ENCODE peak calls at places on chromosomes 13 and 19, in nine cellular contexts. One of them, this sample, is unnamed.

GRCh38 chr13:20188649-20189553 is 3.8 kb downstream of the GJB2 start:
- DNase-seq in CD4-positive, alpha-beta T cell: no peak
- DNase-seq in stomach: no peak
- DNase-seq in AG09319: no peak
- DNase-seq in psoas muscle: no peak
- DNase-seq in brain microvascular endothelial cell: no peak
- DNase-seq in fibroblast of the aortic adventitia: no peak
- DNase-seq in AG04450: no peak
- DNase-seq in CD8-positive, alpha-beta T cell: no peak
- DNase-seq in this sample: no peak

GRCh38 chr13:109211616-109212015 is 574.8 kb downstream of the IRS2 start:
- DNase-seq in CD4-positive, alpha-beta T cell: no peak
- DNase-seq in stomach: no peak
- DNase-seq in AG09319: no peak
- DNase-seq in psoas muscle: no peak
- DNase-seq in brain microvascular endothelial cell: peak
- DNase-seq in fibroblast of the aortic adventitia: no peak
- DNase-seq in AG04450: no peak
- DNase-seq in CD8-positive, alpha-beta T cell: no peak
- DNase-seq in this sample: no peak

GRCh38 chr19:48258350-48258749 is 2.6 kb upstream of the CARD8 start:
- DNase-seq in CD4-positive, alpha-beta T cell: peak
- DNase-seq in stomach: no peak
- DNase-seq in AG09319: no peak
- DNase-seq in psoas muscle: no peak
- DNase-seq in brain microvascular endothelial cell: no peak
- DNase-seq in fibroblast of the aortic adventitia: peak
- DNase-seq in AG04450: no peak
- DNase-seq in CD8-positive, alpha-beta T cell: no peak
- DNase-seq in this sample: no peak

GRCh38 chr13:34201050-34201913 is 383.3 kb downstream of the RFC3 start:
- DNase-seq in CD4-positive, alpha-beta T cell: no peak
- DNase-seq in stomach: no peak
- DNase-seq in AG09319: peak
- DNase-seq in psoas muscle: no peak
- DNase-seq in brain microvascular endothelial cell: peak
- DNase-seq in fibroblast of the aortic adventitia: peak
- DNase-seq in AG04450: peak
- DNase-seq in CD8-positive, alpha-beta T cell: no peak
- DNase-seq in this sample: no peak

GRCh38 chr19:18254546-18255500 is 19.4 kb downstream of the IQCN start:
- DNase-seq in CD4-positive, alpha-beta T cell: no peak
- DNase-seq in stomach: peak
- DNase-seq in AG09319: no peak
- DNase-seq in psoas muscle: no peak
- DNase-seq in brain microvascular endothelial cell: no peak
- DNase-seq in fibroblast of the aortic adventitia: no peak
- DNase-seq in AG04450: no peak
- DNase-seq in CD8-positive, alpha-beta T cell: no peak
- DNase-seq in this sample: no peak

GRCh38 chr13:24670927-24671326 is 9.3 kb upstream of the ATP12A start:
- DNase-seq in CD4-positive, alpha-beta T cell: no peak
- DNase-seq in stomach: no peak
- DNase-seq in AG09319: no peak
- DNase-seq in psoas muscle: no peak
- DNase-seq in brain microvascular endothelial cell: peak
- DNase-seq in fibroblast of the aortic adventitia: peak
- DNase-seq in AG04450: no peak
- DNase-seq in CD8-positive, alpha-beta T cell: no peak
- DNase-seq in this sample: no peak

GRCh38 chr13:43805681-43806128 is 18.9 kb upstream of the ENOX1 start:
- DNase-seq in CD4-positive, alpha-beta T cell: no peak
- DNase-seq in stomach: no peak
- DNase-seq in AG09319: no peak
- DNase-seq in psoas muscle: no peak
- DNase-seq in brain microvascular endothelial cell: peak
- DNase-seq in fibroblast of the aortic adventitia: no peak
- DNase-seq in AG04450: no peak
- DNase-seq in CD8-positive, alpha-beta T cell: no peak
- DNase-seq in this sample: no peak

GRCh38 chr19:8489591-8490394 is 12.6 kb downstream of the PRAM1 start:
- DNase-seq in CD4-positive, alpha-beta T cell: no peak
- DNase-seq in stomach: no peak
- DNase-seq in AG09319: no peak
- DNase-seq in psoas muscle: no peak
- DNase-seq in brain microvascular endothelial cell: no peak
- DNase-seq in fibroblast of the aortic adventitia: no peak
- DNase-seq in AG04450: no peak
- DNase-seq in CD8-positive, alpha-beta T cell: no peak
- DNase-seq in this sample: no peak

GRCh38 chr19:13079542-13079986 is 23.1 kb downstream of the LYL1 start:
- DNase-seq in CD4-positive, alpha-beta T cell: no peak
- DNase-seq in stomach: peak
- DNase-seq in AG09319: peak
- DNase-seq in psoas muscle: peak
- DNase-seq in brain microvascular endothelial cell: no peak
- DNase-seq in fibroblast of the aortic adventitia: peak
- DNase-seq in AG04450: no peak
- DNase-seq in CD8-positive, alpha-beta T cell: no peak
- DNase-seq in this sample: no peak

GRCh38 chr13:94886191-94886590 is 173.8 kb upstream of the SOX21 start:
- DNase-seq in CD4-positive, alpha-beta T cell: no peak
- DNase-seq in stomach: no peak
- DNase-seq in AG09319: no peak
- DNase-seq in psoas muscle: no peak
- DNase-seq in brain microvascular endothelial cell: peak
- DNase-seq in fibroblast of the aortic adventitia: peak
- DNase-seq in AG04450: no peak
- DNase-seq in CD8-positive, alpha-beta T cell: no peak
- DNase-seq in this sample: no peak

GRCh38 chr19:369256-369655 is 24.7 kb upstream of the MIER2 start:
- DNase-seq in CD4-positive, alpha-beta T cell: no peak
- DNase-seq in stomach: no peak
- DNase-seq in AG09319: no peak
- DNase-seq in psoas muscle: no peak
- DNase-seq in brain microvascular endothelial cell: no peak
- DNase-seq in fibroblast of the aortic adventitia: no peak
- DNase-seq in AG04450: no peak
- DNase-seq in CD8-positive, alpha-beta T cell: no peak
- DNase-seq in this sample: no peak

GRCh38 chr13:97307882-97308624 is 85.9 kb downstream of the MBNL2 start:
- DNase-seq in CD4-positive, alpha-beta T cell: no peak
- DNase-seq in stomach: no peak
- DNase-seq in AG09319: no peak
- DNase-seq in psoas muscle: no peak
- DNase-seq in brain microvascular endothelial cell: peak
- DNase-seq in fibroblast of the aortic adventitia: peak
- DNase-seq in AG04450: no peak
- DNase-seq in CD8-positive, alpha-beta T cell: no peak
- DNase-seq in this sample: no peak

GRCh38 chr13:99268822-99269221 is 10.6 kb upstream of the GPR18 start:
- DNase-seq in CD4-positive, alpha-beta T cell: no peak
- DNase-seq in stomach: no peak
- DNase-seq in AG09319: no peak
- DNase-seq in psoas muscle: no peak
- DNase-seq in brain microvascular endothelial cell: no peak
- DNase-seq in fibroblast of the aortic adventitia: no peak
- DNase-seq in AG04450: no peak
- DNase-seq in CD8-positive, alpha-beta T cell: no peak
- DNase-seq in this sample: no peak

GRCh38 chr13:27830010-27830409 is 37.7 kb downstream of the GSX1 start:
- DNase-seq in CD4-positive, alpha-beta T cell: peak
- DNase-seq in stomach: peak
- DNase-seq in AG09319: no peak
- DNase-seq in psoas muscle: peak
- DNase-seq in brain microvascular endothelial cell: no peak
- DNase-seq in fibroblast of the aortic adventitia: peak
- DNase-seq in AG04450: no peak
- DNase-seq in CD8-positive, alpha-beta T cell: peak
- DNase-seq in this sample: peak

GRCh38 chr19:6270076-6270745 is 9.6 kb downstream of the MLLT1 start:
- DNase-seq in CD4-positive, alpha-beta T cell: no peak
- DNase-seq in stomach: no peak
- DNase-seq in AG09319: no peak
- DNase-seq in psoas muscle: no peak
- DNase-seq in brain microvascular endothelial cell: no peak
- DNase-seq in fibroblast of the aortic adventitia: no peak
- DNase-seq in AG04450: no peak
- DNase-seq in CD8-positive, alpha-beta T cell: no peak
- DNase-seq in this sample: no peak

GRCh38 chr19:15418112-15418587 is 638 bp downstream of the AKAP8L start:
- DNase-seq in CD4-positive, alpha-beta T cell: no peak
- DNase-seq in stomach: no peak
- DNase-seq in AG09319: peak
- DNase-seq in psoas muscle: no peak
- DNase-seq in brain microvascular endothelial cell: peak
- DNase-seq in fibroblast of the aortic adventitia: peak
- DNase-seq in AG04450: no peak
- DNase-seq in CD8-positive, alpha-beta T cell: no peak
- DNase-seq in this sample: no peak

GRCh38 chr13:65054277-65054676 is 2175.9 kb downstream of the PCDH9 start:
- DNase-seq in CD4-positive, alpha-beta T cell: no peak
- DNase-seq in stomach: no peak
- DNase-seq in AG09319: no peak
- DNase-seq in psoas muscle: no peak
- DNase-seq in brain microvascular endothelial cell: no peak
- DNase-seq in fibroblast of the aortic adventitia: no peak
- DNase-seq in AG04450: no peak
- DNase-seq in CD8-positive, alpha-beta T cell: no peak
- DNase-seq in this sample: no peak

GRCh38 chr19:821976-822773 is 420 bp upstream of the PLPPR3 start:
- DNase-seq in CD4-positive, alpha-beta T cell: no peak
- DNase-seq in stomach: no peak
- DNase-seq in AG09319: no peak
- DNase-seq in psoas muscle: no peak
- DNase-seq in brain microvascular endothelial cell: no peak
- DNase-seq in fibroblast of the aortic adventitia: no peak
- DNase-seq in AG04450: no peak
- DNase-seq in CD8-positive, alpha-beta T cell: no peak
- DNase-seq in this sample: no peak

GRCh38 chr13:61350351-61350750 is 65.3 kb downstream of the PCDH20 start:
- DNase-seq in CD4-positive, alpha-beta T cell: no peak
- DNase-seq in stomach: no peak
- DNase-seq in AG09319: no peak
- DNase-seq in psoas muscle: no peak
- DNase-seq in brain microvascular endothelial cell: no peak
- DNase-seq in fibroblast of the aortic adventitia: no peak
- DNase-seq in AG04450: no peak
- DNase-seq in CD8-positive, alpha-beta T cell: no peak
- DNase-seq in this sample: no peak

GRCh38 chr19:42199440-42200115 is 17.9 kb downstream of the DEDD2 start:
- DNase-seq in CD4-positive, alpha-beta T cell: peak
- DNase-seq in stomach: peak
- DNase-seq in AG09319: no peak
- DNase-seq in psoas muscle: peak
- DNase-seq in brain microvascular endothelial cell: no peak
- DNase-seq in fibroblast of the aortic adventitia: no peak
- DNase-seq in AG04450: no peak
- DNase-seq in CD8-positive, alpha-beta T cell: no peak
- DNase-seq in this sample: no peak

GRCh38 chr13:51420681-51421476 is 32.0 kb downstream of the INTS6 start:
- DNase-seq in CD4-positive, alpha-beta T cell: no peak
- DNase-seq in stomach: no peak
- DNase-seq in AG09319: no peak
- DNase-seq in psoas muscle: no peak
- DNase-seq in brain microvascular endothelial cell: no peak
- DNase-seq in fibroblast of the aortic adventitia: no peak
- DNase-seq in AG04450: no peak
- DNase-seq in CD8-positive, alpha-beta T cell: no peak
- DNase-seq in this sample: no peak

GRCh38 chr19:3986260-3987041 is 1.2 kb upstream of the EEF2 start:
- DNase-seq in CD4-positive, alpha-beta T cell: peak
- DNase-seq in stomach: peak
- DNase-seq in AG09319: no peak
- DNase-seq in psoas muscle: peak
- DNase-seq in brain microvascular endothelial cell: peak
- DNase-seq in fibroblast of the aortic adventitia: peak
- DNase-seq in AG04450: no peak
- DNase-seq in CD8-positive, alpha-beta T cell: no peak
- DNase-seq in this sample: peak
- TF ChIP-seq CTCF in CD4-positive, alpha-beta T cell: peak
- TF ChIP-seq CTCF in stomach: peak
- TF ChIP-seq CTCF in AG09319: peak
- TF ChIP-seq CTCF in psoas muscle: peak
- TF ChIP-seq CTCF in brain microvascular endothelial cell: peak
- TF ChIP-seq CTCF in fibroblast of the aortic adventitia: peak
- TF ChIP-seq CTCF in AG04450: peak
- TF ChIP-seq CTCF in CD8-positive, alpha-beta T cell: peak
- TF ChIP-seq CTCF in this sample: peak

GRCh38 chr19:2611483-2612464 is 90.7 kb downstream of the GNG7 start:
- DNase-seq in CD4-positive, alpha-beta T cell: no peak
- DNase-seq in stomach: no peak
- DNase-seq in AG09319: no peak
- DNase-seq in psoas muscle: no peak
- DNase-seq in brain microvascular endothelial cell: no peak
- DNase-seq in fibroblast of the aortic adventitia: no peak
- DNase-seq in AG04450: no peak
- DNase-seq in CD8-positive, alpha-beta T cell: no peak
- DNase-seq in this sample: no peak
- TF ChIP-seq CTCF in CD4-positive, alpha-beta T cell: peak
- TF ChIP-seq CTCF in stomach: peak
- TF ChIP-seq CTCF in AG09319: no peak
- TF ChIP-seq CTCF in psoas muscle: no peak
- TF ChIP-seq CTCF in brain microvascular endothelial cell: peak
- TF ChIP-seq CTCF in fibroblast of the aortic adventitia: no peak
- TF ChIP-seq CTCF in AG04450: no peak
- TF ChIP-seq CTCF in CD8-positive, alpha-beta T cell: peak
- TF ChIP-seq CTCF in this sample: no peak

DNA sequence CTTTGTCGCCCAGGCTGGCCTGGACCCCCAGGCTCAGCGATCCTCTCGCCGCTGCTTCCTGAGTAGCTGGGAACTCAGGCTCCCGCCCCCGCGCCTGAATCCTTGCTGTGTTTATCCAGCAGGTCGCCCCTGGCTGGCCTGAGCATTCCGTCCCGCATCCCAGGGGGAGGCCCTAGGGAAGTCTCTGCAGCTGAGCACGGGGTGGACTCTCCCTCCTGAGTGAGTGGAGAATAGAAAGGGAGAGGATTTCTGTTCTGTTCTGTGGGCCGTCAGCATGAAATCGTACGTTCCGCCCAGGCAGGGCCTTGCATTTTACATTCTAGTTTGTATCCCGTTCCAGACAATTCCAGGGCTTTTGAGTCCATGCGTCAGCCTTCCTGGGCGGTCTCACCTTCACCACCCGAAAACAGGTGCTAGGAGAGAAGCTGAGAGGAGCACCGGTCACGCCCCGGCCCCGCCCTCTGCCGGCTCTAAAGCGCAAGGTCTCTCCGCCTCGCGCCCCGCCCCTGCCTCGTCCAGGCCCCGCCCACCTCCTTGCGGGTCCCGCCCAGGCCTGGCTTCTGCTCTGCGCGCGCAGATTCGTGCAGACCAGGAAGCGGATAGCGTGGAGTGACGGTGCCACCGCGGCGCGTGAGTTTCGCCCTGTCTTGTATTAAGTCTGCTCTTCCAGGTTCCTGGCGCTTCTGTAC is at the start of gene ZNF761:
- DNase-seq in CD4-positive, alpha-beta T cell: peak
- DNase-seq in stomach: peak
- DNase-seq in AG09319: peak
- DNase-seq in psoas muscle: peak
- DNase-seq in brain microvascular endothelial cell: peak
- DNase-seq in fibroblast of the aortic adventitia: peak
- DNase-seq in AG04450: peak
- DNase-seq in CD8-positive, alpha-beta T cell: peak
- DNase-seq in this sample: peak
- TF ChIP-seq CTCF in CD4-positive, alpha-beta T cell: no peak
- TF ChIP-seq CTCF in stomach: peak
- TF ChIP-seq CTCF in AG09319: peak
- TF ChIP-seq CTCF in psoas muscle: peak
- TF ChIP-seq CTCF in brain microvascular endothelial cell: peak
- TF ChIP-seq CTCF in fibroblast of the aortic adventitia: peak
- TF ChIP-seq CTCF in AG04450: peak
- TF ChIP-seq CTCF in CD8-positive, alpha-beta T cell: peak
- TF ChIP-seq CTCF in this sample: no peak

GRCh38 chr13:113802090-113802531 is 43.1 kb downstream of the TMEM255B start:
- DNase-seq in CD4-positive, alpha-beta T cell: no peak
- DNase-seq in stomach: no peak
- DNase-seq in AG09319: peak
- DNase-seq in psoas muscle: no peak
- DNase-seq in brain microvascular endothelial cell: peak
- DNase-seq in fibroblast of the aortic adventitia: peak
- DNase-seq in AG04450: peak
- DNase-seq in CD8-positive, alpha-beta T cell: no peak
- DNase-seq in this sample: no peak
- TF ChIP-seq CTCF in CD4-positive, alpha-beta T cell: no peak
- TF ChIP-seq CTCF in stomach: no peak
- TF ChIP-seq CTCF in AG09319: peak
- TF ChIP-seq CTCF in psoas muscle: no peak
- TF ChIP-seq CTCF in brain microvascular endothelial cell: peak
- TF ChIP-seq CTCF in fibroblast of the aortic adventitia: no peak
- TF ChIP-seq CTCF in AG04450: peak
- TF ChIP-seq CTCF in CD8-positive, alpha-beta T cell: no peak
- TF ChIP-seq CTCF in this sample: no peak